ENCODE peak calls at places on chromosomes 6 and 20, in seven cellular contexts. M, Y, V, P, D, T and B are unnamed samples.

GRCh38 chr6:123105561-123105960 is 109.5 kb downstream of the CLVS2 start:
- DNase-seq in T (no peak), M (no peak), Y (no peak), D (no peak), V (no peak), P (no peak), B (no peak)

GRCh38 chr6:18263561-18264337 is 581 bp downstream of the DEK start:
- DNase-seq in Y (no peak), T (peak; percentile 29), D (no peak), V (no peak), M (peak; percentile 92), P (no peak), B (no peak)

GRCh38 chr6:43090557-43090952 is 14.4 kb downstream of the PTK7 start:
- DNase-seq in Y (no peak), D (no peak), P (no peak), T (no peak), V (no peak), M (no peak), B (no peak)

GRCh38 chr6:2913621-2914317 is 10.7 kb upstream of the SERPINB9 start:
- DNase-seq in T (no peak), D (no peak), M (no peak), V (no peak), Y (no peak), P (no peak), B (no peak)

GRCh38 chr20:24489631-24490260 is 20.3 kb downstream of the SYNDIG1 start:
- DNase-seq in P (no peak), M (no peak), Y (no peak), D (no peak), V (no peak), T (no peak), B (no peak)

GRCh38 chr20:50278684-50279531 is 88.3 kb downstream of the CEBPB start:
- DNase-seq in Y (peak; percentile 87), P (peak; percentile 40), M (no peak), V (no peak), T (peak; percentile 86), D (no peak), B (no peak)

GRCh38 chr6:35047265-35048011 is 93.7 kb downstream of the TCP11 start:
- DNase-seq in D (no peak), M (peak; percentile 5), V (no peak), T (no peak), P (no peak), Y (no peak), B (no peak)

GRCh38 chr6:128520436-128521301 is at the start of gene PTPRK:
- DNase-seq in Y (peak; percentile 90), D (peak; percentile 77), P (peak; percentile 76), M (peak; percentile 82), V (no peak), T (peak; percentile 49), B (no peak)

GRCh38 chr6:31567531-31568370 is 4.3 kb upstream of the LTA start:
- DNase-seq in P (no peak), T (peak; percentile 55), D (no peak), M (no peak), Y (no peak), V (no peak), B (no peak)

GRCh38 chr20:8133816-8134451 is 1.9 kb downstream of the PLCB1 start:
- DNase-seq in D (no peak), M (no peak), Y (no peak), T (no peak), V (no peak), P (no peak), B (no peak)

GRCh38 chr6:64250126-64250525 is 614.5 kb downstream of the PHF3 start:
- DNase-seq in P (no peak), M (no peak), T (no peak), D (no peak), Y (no peak), V (no peak), B (no peak)

GRCh38 chr6:169501128-169501527 is 200.7 kb downstream of the WDR27 start:
- DNase-seq in D (no peak), Y (no peak), M (peak; percentile 26), P (no peak), V (no peak), T (no peak), B (no peak)

GRCh38 chr6:119467478-119468081 is 118.0 kb upstream of the MAN1A1 start:
- DNase-seq in P (no peak), D (no peak), T (no peak), M (no peak), V (no peak), Y (no peak), B (no peak)

GRCh38 chr20:1033751-1034419 is 31.8 kb upstream of the RSPO4 start:
- DNase-seq in T (peak; percentile 34), P (no peak), V (no peak), Y (no peak), M (no peak), D (no peak), B (no peak)

GRCh38 chr20:54397292-54398155 is 77.9 kb upstream of the DOK5 start:
- DNase-seq in D (no peak), P (no peak), T (no peak), V (no peak), M (no peak), Y (no peak), B (no peak)

GRCh38 chr6:42787018-42787611 is 5.3 kb downstream of the BICRAL start:
- DNase-seq in P (no peak), T (no peak), M (no peak), V (no peak), D (no peak), Y (no peak), B (no peak)

GRCh38 chr20:48538058-48538825 is 289.6 kb downstream of the PREX1 start:
- DNase-seq in V (no peak), T (no peak), D (peak; percentile 39), Y (peak; percentile 37), M (no peak), P (peak; percentile 6), B (no peak)

DNA sequence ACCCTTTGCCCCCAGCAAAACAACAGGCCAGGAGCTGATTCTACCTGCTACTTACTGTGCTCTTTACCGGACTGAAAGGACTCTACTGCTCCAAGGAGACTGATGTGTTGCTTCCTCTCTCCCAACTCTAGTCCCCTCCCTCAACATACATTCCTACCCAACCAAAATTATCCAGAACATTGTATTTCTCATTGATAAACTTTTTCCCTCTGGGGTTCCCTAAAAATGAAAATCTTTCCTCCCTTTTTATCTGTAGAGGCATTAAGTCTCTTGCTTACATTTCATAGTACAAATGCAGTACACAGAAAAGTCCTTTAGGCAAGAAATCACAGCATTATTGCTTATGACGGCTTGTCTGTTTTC is 940 bp upstream of the HS3ST5 start:
- DNase-seq in V (no peak), T (no peak), Y (no peak), M (no peak), P (no peak), D (no peak), B (no peak)
- TF ChIP-seq SIN3A in V (no peak), T (no peak), Y (no peak), M (no peak), P (no peak), D (no peak), B (no peak)

GRCh38 chr6:44133003-44133931 is 5.9 kb downstream of the TMEM63B start:
- DNase-seq in P (peak; percentile 15), M (peak; percentile 94), Y (peak; percentile 68), D (no peak), T (peak; percentile 63), V (no peak), B (no peak)
- H3K4me3 ChIP-seq in P (no peak overlapping the region), M (no peak overlapping the region), Y (no peak overlapping the region), D (no peak overlapping the region), T (peak overlapping the region; percentile 12), V (no peak overlapping the region), B (no peak overlapping the region)

GRCh38 chr6:19983374-19983773 is 146.2 kb downstream of the ID4 start:
- DNase-seq in V (no peak), T (no peak), Y (no peak), D (no peak), M (no peak), P (no peak), B (no peak)
- TF ChIP-seq CTCF in V (no peak), T (no peak), Y (no peak), D (no peak), M (no peak), P (no peak), B (no peak)

DNA sequence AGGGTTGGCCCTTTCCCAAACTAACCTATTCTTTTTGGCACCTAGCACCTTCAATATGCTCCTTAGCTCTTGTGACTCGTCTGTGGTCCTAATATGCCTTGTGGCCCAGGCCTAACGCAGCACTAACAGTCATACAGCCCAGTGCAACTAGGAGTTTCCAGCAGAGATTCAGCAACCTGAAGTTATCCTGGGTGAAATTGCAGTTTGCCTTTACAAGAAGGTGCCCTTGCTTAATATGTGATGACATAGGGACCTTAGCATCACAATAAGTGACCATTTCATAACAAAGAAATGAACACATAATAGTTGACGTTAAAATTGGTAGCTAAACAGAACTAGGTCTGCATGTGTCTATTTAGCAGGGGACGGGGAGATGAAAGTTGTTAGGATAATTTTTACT is 10.1 kb downstream of the FIG4 start:
- DNase-seq in Y (no peak), T (no peak), M (no peak), P (no peak), V (no peak), D (no peak), B (no peak)
- TF ChIP-seq SIN3A in Y (no peak), T (no peak), M (no peak), P (no peak), V (no peak), D (no peak), B (no peak)